ENCODE peak calls at places on chromosomes 16 and 17, in ten cellular contexts. K is cardiac muscle cell, U is pancreas, D is transverse colon, A is HCT116, Y is small intestine, E is AG09309, Q is astrocyte of the cerebellum, W is fibroblast of pulmonary artery, H is AG10803. M is an unnamed sample.

GRCh38 chr16:72124148-72124547 is 30.5 kb downstream of the DHX38 start:
- DNase-seq in H (no peak), E (no peak), Y (no peak), A (no peak), K (no peak), Q (no peak), W (no peak), D (no peak), U (no peak), M (no peak)

GRCh38 chr17:17384961-17385360 is 81.8 kb downstream of the NT5M start:
- DNase-seq in E (no peak), U (no peak), D (no peak), Y (no peak), W (no peak), H (no peak), A (no peak), Q (no peak), K (no peak), M (no peak)

GRCh38 chr16:4321286-4322120 is 5.6 kb downstream of the GLIS2 start:
- DNase-seq in H (no peak), K (no peak), A (no peak), E (no peak), Y (no peak), D (no peak), Q (no peak), W (no peak), U (peak), M (no peak)

GRCh38 chr17:67111808-67112207 is 67.5 kb downstream of the CACNG1 start:
- DNase-seq in D (no peak), W (no peak), H (no peak), U (no peak), A (no peak), Y (peak), E (no peak), K (no peak), Q (no peak), M (no peak)

GRCh38 chr17:81251943-81252301 is 12.8 kb downstream of the NDUFAF8 start:
- DNase-seq in D (peak), A (no peak), U (no peak), K (no peak), E (no peak), H (no peak), W (no peak), Y (no peak), Q (no peak), M (no peak)

GRCh38 chr16:27539120-27539519 is 10.6 kb downstream of the GTF3C1 start:
- DNase-seq in U (no peak), W (no peak), A (no peak), E (no peak), Q (no peak), K (peak), D (no peak), Y (no peak), H (no peak), M (no peak)

GRCh38 chr16:68229431-68230175 is 6.3 kb downstream of the ESRP2 start:
- DNase-seq in U (no peak), H (peak), Q (peak), A (no peak), E (peak), D (no peak), K (peak), W (peak), Y (peak), M (peak)

GRCh38 chr16:86761117-86761971 is 183.0 kb downstream of the FOXL1 start:
- DNase-seq in E (no peak), D (peak), Q (no peak), W (peak), A (peak), Y (peak), K (peak), U (peak), H (peak), M (peak)

GRCh38 chr17:36849871-36850348 is 87.4 kb upstream of the LHX1 start:
- DNase-seq in Q (peak), A (peak), D (no peak), K (peak), W (peak), U (no peak), H (peak), Y (no peak), E (peak), M (no peak)

GRCh38 chr17:47257651-47258339 is 4.2 kb downstream of the ITGB3 start:
- DNase-seq in W (peak), Q (peak), D (no peak), A (no peak), Y (no peak), E (no peak), H (peak), U (no peak), K (peak), M (no peak)

DNA sequence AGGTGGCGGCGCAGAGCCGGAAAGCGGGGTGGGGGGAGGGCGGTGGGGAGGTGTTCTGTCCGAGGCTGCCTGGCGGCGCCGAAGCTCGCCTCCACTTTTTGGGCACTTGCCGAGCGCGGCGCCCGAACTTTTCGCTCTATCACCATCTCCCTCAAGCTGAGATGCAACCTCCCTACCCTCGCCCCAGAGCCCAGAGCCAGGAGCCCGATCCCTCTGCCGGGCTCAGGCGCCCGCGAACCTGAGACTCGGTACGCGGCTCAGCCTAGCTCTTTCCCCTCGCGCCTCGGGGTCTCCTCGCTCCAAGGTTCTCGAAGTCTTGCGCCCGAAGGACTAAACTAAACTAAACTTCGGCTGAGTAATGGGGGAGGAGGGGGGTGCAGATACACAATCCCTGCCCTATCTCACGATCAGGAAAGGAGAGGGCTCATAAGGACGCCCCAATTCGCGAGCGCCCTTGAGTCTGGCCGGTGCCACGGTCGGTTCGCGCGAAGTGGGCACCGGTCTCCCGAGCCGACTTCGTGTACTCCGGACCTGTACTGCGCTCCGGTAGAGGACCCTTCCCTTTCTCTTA is 1.7 kb upstream of the SALL1 start:
- DNase-seq in Y (no peak), Q (no peak), K (no peak), E (no peak), A (no peak), U (no peak), W (peak), H (peak), D (no peak), M (no peak)
- H3K4me3 ChIP-seq in Y (peak), Q (peak), K (peak), E (peak), A (no peak), U (peak), W (peak), H (peak), D (no peak), M (peak)

GRCh38 chr17:50863221-50863843 is 2.8 kb downstream of the TOB1 start:
- DNase-seq in W (peak), Q (no peak), A (peak), K (peak), E (no peak), U (no peak), H (no peak), D (peak), Y (peak), M (peak)
- H3K4me3 ChIP-seq in W (no peak), Q (peak), A (no peak), K (peak), E (no peak), U (peak), H (peak), D (no peak), Y (no peak), M (no peak)

GRCh38 chr16:50056226-50056625 is 9.5 kb upstream of the HEATR3 start:
- DNase-seq in Y (no peak), Q (no peak), K (no peak), U (no peak), E (no peak), D (no peak), H (no peak), W (no peak), A (peak), M (no peak)

GRCh38 chr16:50058091-50058771 is 7.5 kb upstream of the HEATR3 start:
- DNase-seq in Q (no peak), H (no peak), U (no peak), E (no peak), D (no peak), W (no peak), A (no peak), Y (no peak), K (no peak), M (no peak)

GRCh38 chr16:50059669-50060068 is 6.1 kb upstream of the HEATR3 start:
- DNase-seq in U (no peak), H (no peak), K (no peak), E (no peak), D (no peak), A (no peak), Y (no peak), W (no peak), Q (no peak), M (no peak)

DNA sequence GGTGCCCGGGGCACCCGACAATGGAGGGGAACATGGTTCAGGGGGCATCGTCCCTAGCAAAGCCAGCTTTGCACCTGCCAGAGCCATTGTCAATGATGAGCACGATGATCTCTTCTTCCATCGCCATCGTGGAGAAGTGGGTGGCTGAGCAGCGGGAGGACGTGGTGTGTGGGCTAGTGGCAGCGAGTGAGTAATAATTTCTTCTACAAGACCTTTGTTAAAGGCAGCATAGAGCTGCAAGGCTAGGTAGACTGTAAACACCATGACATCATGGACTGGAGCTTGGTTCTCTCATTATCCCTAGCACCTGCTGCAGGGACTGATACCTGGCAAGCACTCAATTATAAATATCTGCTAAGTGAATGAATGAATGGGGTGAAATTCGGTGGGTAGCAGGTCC is 6.7 kb upstream of the HEATR3 start:
- DNase-seq in H (no peak), D (no peak), U (no peak), K (no peak), A (no peak), W (no peak), Q (no peak), Y (no peak), E (no peak), M (no peak)
- H3K4me3 ChIP-seq in H (no peak), D (no peak), U (no peak), K (no peak), A (no peak), W (no peak), Q (no peak), Y (no peak), E (no peak), M (no peak)

GRCh38 chr17:64653985-64654355 is 8.1 kb downstream of the SMURF2 start:
- DNase-seq in E (no peak), D (no peak), Y (no peak), H (no peak), W (no peak), U (no peak), K (peak), A (no peak), Q (no peak), M (no peak)

GRCh38 chr17:64658931-64659330 is 3.2 kb downstream of the SMURF2 start:
- DNase-seq in K (peak), Q (peak), A (no peak), W (peak), D (no peak), E (peak), U (no peak), H (peak), Y (no peak), M (no peak)

GRCh38 chr17:64655704-64656103 is 6.4 kb downstream of the SMURF2 start:
- DNase-seq in Q (no peak), D (no peak), U (no peak), K (no peak), E (no peak), H (no peak), W (no peak), Y (no peak), A (no peak), M (no peak)

GRCh38 chr17:64661731-64661980 is 451 bp downstream of the SMURF2 start:
- DNase-seq in K (no peak), H (no peak), E (no peak), U (peak), A (no peak), W (no peak), Y (no peak), Q (no peak), D (no peak), M (no peak)

DNA sequence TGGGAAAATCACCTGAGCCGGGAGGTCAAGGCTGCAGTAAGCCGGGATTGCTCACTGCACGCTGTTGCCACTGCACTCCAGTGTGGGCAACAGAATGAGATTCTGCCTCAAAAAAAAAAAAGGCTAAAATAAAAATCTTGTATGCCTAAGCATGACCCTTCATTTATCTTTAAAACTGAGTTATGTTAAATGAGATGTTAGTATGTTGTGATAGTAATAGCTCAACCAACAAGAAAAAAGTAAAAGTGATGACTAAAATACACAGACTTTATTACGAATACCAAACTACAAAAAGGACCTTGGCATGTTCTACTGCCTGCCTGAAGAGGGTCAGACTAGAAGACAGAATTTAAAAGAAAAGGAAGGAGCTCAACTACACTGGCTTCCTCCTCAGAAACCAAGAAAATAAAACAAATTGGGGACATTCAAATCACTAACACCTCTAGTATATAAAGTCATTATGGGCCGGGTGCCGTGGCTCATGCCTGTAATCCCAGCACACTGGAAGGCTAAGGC is 4.4 kb downstream of the SMURF2 start:
- DNase-seq in A (no peak), Y (no peak), Q (no peak), U (no peak), W (no peak), K (no peak), H (no peak), E (no peak), D (no peak), M (no peak)
- H3K4me3 ChIP-seq in A (no peak), Y (no peak), Q (no peak), U (no peak), W (no peak), K (no peak), H (no peak), E (peak), D (no peak), M (no peak)

GRCh38 chr16:397736-398332 is 835 bp downstream of the NME4 start:
- DNase-seq in W (peak), Q (peak), H (peak), K (peak), A (peak), E (no peak), U (peak), D (peak), Y (peak), M (peak)
- H3K4me3 ChIP-seq in W (peak), Q (peak), H (peak), K (peak), A (no peak), E (peak), U (no peak), D (no peak), Y (no peak), M (no peak)

GRCh38 chr16:2194166-2194834 is 2.1 kb downstream of the CASKIN1 start:
- DNase-seq in E (no peak), D (no peak), A (no peak), K (peak), W (peak), H (peak), Y (no peak), U (no peak), Q (no peak), M (peak)

GRCh38 chr16:2196981-2197511 is 641 bp upstream of the CASKIN1 start:
- DNase-seq in W (no peak), E (no peak), U (no peak), H (no peak), D (no peak), Y (no peak), Q (no peak), A (no peak), K (no peak), M (no peak)

GRCh38 chr16:2196162-2196980 is at the start of gene CASKIN1:
- DNase-seq in K (peak), Q (no peak), Y (no peak), E (no peak), U (no peak), H (no peak), A (no peak), D (no peak), W (no peak), M (peak)

GRCh38 chr16:2195316-2196161 is 866 bp downstream of the CASKIN1 start:
- DNase-seq in D (no peak), E (no peak), A (no peak), W (no peak), Q (no peak), Y (no peak), U (no peak), K (no peak), H (no peak), M (no peak)

GRCh38 chr16:2194852-2195315 is 1.5 kb downstream of the CASKIN1 start:
- DNase-seq in A (no peak), U (no peak), Y (peak), W (peak), D (peak), H (peak), E (no peak), K (peak), Q (no peak), M (peak)
- H3K4me3 ChIP-seq in A (no peak), U (no peak), Y (no peak), W (no peak), D (no peak), H (no peak), E (no peak), K (peak), Q (no peak), M (no peak)

DNA sequence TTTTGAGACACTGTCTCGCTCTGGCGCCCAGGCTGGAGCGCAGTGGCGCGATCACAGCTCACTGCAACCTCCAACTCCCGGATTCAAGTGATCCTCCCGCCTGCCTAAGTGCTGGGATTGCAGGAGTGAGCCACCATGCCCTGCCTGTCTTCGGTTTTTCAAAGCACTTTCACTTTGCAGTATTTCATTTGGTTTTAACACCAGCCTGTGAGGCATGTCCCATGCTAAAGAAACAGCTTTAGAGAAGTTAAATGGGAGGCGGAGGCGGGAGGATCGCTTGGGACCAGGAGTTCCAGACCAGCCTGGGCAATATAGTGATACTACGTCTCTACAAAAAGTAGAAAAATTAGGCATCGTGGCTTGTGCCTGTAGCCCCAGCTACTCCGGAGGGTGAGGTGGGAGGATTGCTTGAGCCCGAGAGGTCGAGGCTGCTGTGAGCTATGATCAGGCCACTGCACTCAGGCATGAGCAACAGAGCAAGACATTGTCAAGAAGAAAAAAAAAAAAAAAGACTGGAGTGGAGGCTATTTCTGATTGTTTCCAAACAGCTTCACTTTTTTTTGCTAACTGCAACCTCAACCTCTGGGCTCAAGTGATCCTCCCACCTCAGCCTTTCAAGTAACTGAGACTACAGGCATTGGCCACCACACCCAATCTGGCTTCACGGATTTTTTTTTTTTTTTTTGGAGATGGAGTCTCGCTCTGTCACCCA is 1.3 kb downstream of the METTL23 start:
- DNase-seq in Q (no peak), D (peak), K (peak), W (no peak), A (no peak), Y (peak), E (no peak), U (no peak), H (no peak), M (no peak)
- H3K4me3 ChIP-seq in Q (peak), D (no peak), K (peak), W (peak), A (peak), Y (peak), E (peak), U (no peak), H (peak), M (peak)

DNA sequence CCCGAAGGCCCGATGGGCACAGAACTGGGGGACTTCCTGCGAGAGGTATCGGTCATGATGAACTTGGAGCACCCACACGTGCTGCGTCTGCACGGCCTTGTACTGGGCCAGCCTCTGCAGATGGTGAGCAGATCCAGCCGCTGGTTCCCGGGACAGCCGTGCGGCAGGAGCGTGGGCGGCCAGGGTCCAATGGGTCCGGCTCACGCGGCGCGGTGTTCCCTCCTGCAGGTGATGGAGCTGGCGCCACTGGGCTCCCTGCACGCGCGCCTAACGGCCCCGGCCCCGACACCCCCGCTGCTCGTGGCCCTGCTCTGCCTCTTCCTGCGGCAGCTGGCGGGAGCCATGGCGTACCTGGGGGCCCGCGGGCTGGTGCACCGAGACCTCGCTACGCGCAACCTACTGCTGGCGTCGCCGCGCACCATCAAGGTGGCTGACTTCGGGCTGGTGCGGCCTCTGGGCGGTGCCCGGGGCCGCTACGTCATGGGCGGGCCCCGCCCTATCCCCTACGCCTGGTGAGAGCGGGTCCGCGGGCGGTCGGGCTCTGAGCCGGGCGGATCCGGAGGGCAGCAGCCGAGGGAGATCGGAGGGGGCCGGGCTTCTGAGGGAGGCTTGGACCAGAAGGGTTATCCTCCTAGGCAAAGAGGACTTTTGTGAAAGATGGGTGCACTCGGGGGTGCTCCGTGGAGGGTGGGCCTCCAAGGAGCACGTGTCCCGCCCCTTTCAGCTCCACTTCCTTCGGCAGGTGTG is 3.0 kb downstream of the TNK1 start:
- DNase-seq in D (peak), W (peak), K (peak), A (no peak), H (no peak), Q (no peak), E (no peak), Y (peak), U (no peak), M (peak)
- H3K4me3 ChIP-seq in D (peak), W (peak), K (peak), A (no peak), H (peak), Q (peak), E (no peak), Y (no peak), U (no peak), M (no peak)

M was measured in hepatocyte.